ENCODE peak calls at places on chromosome 13, in ten cellular contexts. O, M, B, A, T, I, X, L, D and S are unnamed samples.

GRCh38 chr13:36612242-36612641 is 61.6 kb upstream of the SERTM1 start:
- DNase-seq in O (no peak), M (no peak), B (no peak), A (no peak), T (no peak), I (no peak), X (no peak), L (no peak), D (no peak), S (no peak)

GRCh38 chr13:24668955-24669354 is 11.3 kb upstream of the ATP12A start:
- DNase-seq in O (no peak), M (peak; percentile 94), B (no peak), A (no peak), T (no peak), I (peak; percentile 47), X (no peak), L (no peak), D (no peak), S (no peak)

GRCh38 chr13:44058067-44058466 is 178.4 kb downstream of the LACC1 start:
- DNase-seq in O (no peak), M (no peak), B (no peak), A (no peak), T (no peak), I (no peak), X (no peak), L (no peak), D (no peak), S (no peak)

GRCh38 chr13:94333131-94333820 is 146.2 kb downstream of the DCT start:
- DNase-seq in O (no peak), M (no peak), B (no peak), A (no peak), T (no peak), I (no peak), X (no peak), L (no peak), D (no peak), S (no peak)

GRCh38 chr13:61135583-61135982 is 280.1 kb downstream of the PCDH20 start:
- DNase-seq in O (no peak), M (no peak), B (no peak), A (no peak), T (no peak), I (no peak), X (no peak), L (no peak), D (no peak), S (no peak)

GRCh38 chr13:79874396-79875360 is 393.7 kb downstream of the NDFIP2 start:
- DNase-seq in O (no peak), M (peak; percentile 68), B (no peak), A (no peak), T (no peak), I (peak; percentile 4), X (no peak), L (peak; percentile 35), D (no peak), S (peak; percentile 20)

GRCh38 chr13:94309997-94310842 is 169.3 kb downstream of the DCT start:
- DNase-seq in O (no peak), M (peak; percentile 81), B (peak; percentile 95), A (no peak), T (no peak), I (peak; percentile 66), X (no peak), L (peak; percentile 92), D (no peak), S (peak; percentile 53)

GRCh38 chr13:26658491-26658890 is 101.0 kb downstream of the WASF3 start:
- DNase-seq in O (no peak), M (no peak), B (no peak), A (no peak), T (no peak), I (no peak), X (no peak), L (no peak), D (no peak), S (no peak)

GRCh38 chr13:109666656-109667448 is 119.5 kb downstream of the IRS2 start:
- DNase-seq in O (no peak), M (peak; percentile 5), B (peak; percentile 53), A (no peak), T (no peak), I (peak; percentile 65), X (no peak), L (peak; percentile 62), D (no peak), S (peak; percentile 85)

GRCh38 chr13:87661471-87661870 is 9.7 kb upstream of the SLITRK5 start:
- DNase-seq in O (no peak), M (no peak), B (peak; percentile 69), A (no peak), T (no peak), I (no peak), X (no peak), L (no peak), D (no peak), S (peak; percentile 56)

GRCh38 chr13:43357435-43358065 is 334.2 kb downstream of the DNAJC15 start:
- DNase-seq in O (no peak), M (no peak), B (no peak), A (no peak), T (no peak), I (no peak), X (no peak), L (no peak), D (no peak), S (no peak)

GRCh38 chr13:108227651-108228272 is 9.6 kb downstream of the ABHD13 start:
- DNase-seq in O (no peak), M (peak; percentile 5), B (peak; percentile 36), A (no peak), T (peak; percentile 11), I (no peak), X (peak; percentile 41), L (peak; percentile 70), D (no peak), S (peak; percentile 65)

GRCh38 chr13:42017264-42017663 is 31.2 kb upstream of the DGKH start:
- DNase-seq in O (no peak), M (no peak), B (no peak), A (no peak), T (no peak), I (no peak), X (no peak), L (no peak), D (no peak), S (no peak)